ENCODE peak calls at places on chromosomes 4 and X, in four cellular contexts. One of them, this sample, is unnamed.

GRCh38 chr4:168629561-168629960 is 132.7 kb downstream of the PALLD start:
- DNase-seq in stimulated activated CD4-positive, alpha-beta T cell treated with anti-CD3 and anti-CD28 coated beads, Interleukin-1b, Interleukin-23, amount 100 ng/mL, for 1 hour: no peak
- DNase-seq in NCI-H446 treated with DMSO at 0.1 percent for 48 hours: no peak
- DNase-seq in GF-D8: no peak
- DNase-seq in this sample: no peak

GRCh38 chrX:22486326-22486725 is 213.6 kb downstream of the CBLL2 start:
- DNase-seq in NCI-H446 treated with DMSO at 0.1 percent for 48 hours: no peak
- DNase-seq in GF-D8: no peak
- DNase-seq in stimulated activated CD4-positive, alpha-beta T cell treated with anti-CD3 and anti-CD28 coated beads, Interleukin-1b, Interleukin-23, amount 100 ng/mL, for 1 hour: no peak
- DNase-seq in this sample: no peak

GRCh38 chrX:1390621-1391369 is 1.1 kb downstream of the SLC25A6 start:
- DNase-seq in stimulated activated CD4-positive, alpha-beta T cell treated with anti-CD3 and anti-CD28 coated beads, Interleukin-1b, Interleukin-23, amount 100 ng/mL, for 1 hour: no peak
- DNase-seq in GF-D8: no peak
- DNase-seq in NCI-H446 treated with DMSO at 0.1 percent for 48 hours: no peak
- DNase-seq in this sample: no peak

GRCh38 chr4:175789632-175790031 is 22.4 kb downstream of the GPM6A start:
- DNase-seq in stimulated activated CD4-positive, alpha-beta T cell treated with anti-CD3 and anti-CD28 coated beads, Interleukin-1b, Interleukin-23, amount 100 ng/mL, for 1 hour: no peak
- DNase-seq in GF-D8: no peak
- DNase-seq in NCI-H446 treated with DMSO at 0.1 percent for 48 hours: peak
- DNase-seq in this sample: no peak

GRCh38 chr4:34158883-34159282 is 2085.4 kb downstream of the ARAP2 start:
- DNase-seq in stimulated activated CD4-positive, alpha-beta T cell treated with anti-CD3 and anti-CD28 coated beads, Interleukin-1b, Interleukin-23, amount 100 ng/mL, for 1 hour: no peak
- DNase-seq in GF-D8: no peak
- DNase-seq in NCI-H446 treated with DMSO at 0.1 percent for 48 hours: no peak
- DNase-seq in this sample: no peak

GRCh38 chr4:7361256-7361655 is 73.5 kb downstream of the PSAPL1 start:
- DNase-seq in stimulated activated CD4-positive, alpha-beta T cell treated with anti-CD3 and anti-CD28 coated beads, Interleukin-1b, Interleukin-23, amount 100 ng/mL, for 1 hour: no peak
- DNase-seq in GF-D8: no peak
- DNase-seq in NCI-H446 treated with DMSO at 0.1 percent for 48 hours: no peak
- DNase-seq in this sample: no peak

GRCh38 chrX:28278236-28278635 is 297.0 kb upstream of the DCAF8L1 start:
- DNase-seq in GF-D8: no peak
- DNase-seq in stimulated activated CD4-positive, alpha-beta T cell treated with anti-CD3 and anti-CD28 coated beads, Interleukin-1b, Interleukin-23, amount 100 ng/mL, for 1 hour: no peak
- DNase-seq in NCI-H446 treated with DMSO at 0.1 percent for 48 hours: no peak
- DNase-seq in this sample: no peak

GRCh38 chrX:51795136-51795535 is 51.9 kb downstream of the GSPT2 start:
- DNase-seq in stimulated activated CD4-positive, alpha-beta T cell treated with anti-CD3 and anti-CD28 coated beads, Interleukin-1b, Interleukin-23, amount 100 ng/mL, for 1 hour: no peak
- DNase-seq in NCI-H446 treated with DMSO at 0.1 percent for 48 hours: no peak
- DNase-seq in GF-D8: no peak
- DNase-seq in this sample: no peak